ENCODE peak calls at places on chromosomes 13 and 19, in eight cellular contexts. R is cardiac fibroblast; N is PC-9; C is OCI-LY7; G is activated CD4-positive, alpha-beta T cell treated with anti-CD3 and anti-CD28 coated beads for 48 hours; T is NCI-H460; B is sciatic nerve; Y is amniotic epithelial cell. A is an unnamed sample.

GRCh38 chr13:76293346-76293745 is 592.9 kb downstream of the KCTD12 start:
- DNase-seq in R (peak), N (no peak), C (no peak), G (no peak), T (no peak), B (no peak), Y (peak), A (no peak)

GRCh38 chr19:4877753-4878490 is 10.5 kb upstream of the PLIN3 start:
- DNase-seq in R (peak), N (no peak), C (peak), G (no peak), T (no peak), B (no peak), Y (no peak), A (no peak)

GRCh38 chr19:27746691-27747380 is 1466.1 kb downstream of the UQCRFS1 start:
- DNase-seq in R (peak), N (no peak), C (no peak), G (peak), T (no peak), B (peak), Y (peak), A (peak)

GRCh38 chr19:35276706-35277281 is 5.5 kb upstream of the HAMP start:
- DNase-seq in R (no peak), N (no peak), C (no peak), G (no peak), T (no peak), B (no peak), Y (no peak), A (no peak)

GRCh38 chr13:74795526-74795925 is 661.3 kb upstream of the KLF12 start:
- DNase-seq in R (no peak), N (no peak), C (no peak), G (no peak), T (no peak), B (no peak), Y (no peak), A (no peak)

GRCh38 chr19:11587302-11587972 is 9.8 kb upstream of the ZNF627 start:
- DNase-seq in R (peak), N (peak), C (peak), G (peak), T (peak), B (peak), Y (peak), A (peak)

GRCh38 chr19:18803550-18804138 is 12.5 kb upstream of the COMP start:
- DNase-seq in R (no peak), N (no peak), C (no peak), G (no peak), T (no peak), B (no peak), Y (no peak), A (no peak)

GRCh38 chr13:34964558-34964957 is 22.5 kb downstream of the NBEA start:
- DNase-seq in R (no peak), N (no peak), C (no peak), G (no peak), T (no peak), B (no peak), Y (no peak), A (no peak)

GRCh38 chr19:827314-827709 is 325 bp upstream of the AZU1 start:
- DNase-seq in R (no peak), N (no peak), C (no peak), G (no peak), T (no peak), B (no peak), Y (no peak), A (no peak)

GRCh38 chr19:14433454-14434156 is 499 bp downstream of the PKN1 start:
- DNase-seq in R (no peak), N (peak), C (peak), G (peak), T (no peak), B (no peak), Y (no peak), A (peak)

GRCh38 chr13:41313659-41314197 is 2.7 kb downstream of the NAA16 start:
- DNase-seq in R (no peak), N (no peak), C (no peak), G (no peak), T (no peak), B (no peak), Y (no peak), A (peak)